ENCODE peak calls at places on chromosomes 3 and 15, in four cellular contexts. D, U, Q and K are unnamed samples.

GRCh38 chr3:52278510-52279069 is at the start of gene WDR82:
- DNase-seq in D (peak), U (peak), Q (peak), K (peak)

GRCh38 chr15:76866716-76867321 is 38.3 kb downstream of the SCAPER start:
- DNase-seq in D (peak), U (no peak), Q (no peak), K (no peak)

GRCh38 chr15:69715205-69715604 is 262.6 kb downstream of the RPLP1 start:
- DNase-seq in D (no peak), U (no peak), Q (no peak), K (no peak)

GRCh38 chr3:122975163-122975923 is 52.2 kb downstream of the SEMA5B start:
- DNase-seq in D (peak), U (no peak), Q (no peak), K (no peak)

GRCh38 chr15:57647071-57647790 is 55.5 kb downstream of the MYZAP start:
- DNase-seq in D (no peak), U (no peak), Q (no peak), K (no peak)

GRCh38 chr15:90557651-90558084 is 27.9 kb downstream of the CRTC3 start:
- DNase-seq in D (peak), U (peak), Q (no peak), K (peak)

GRCh38 chr15:71596672-71597071 is 213.7 kb upstream of the NR2E3 start:
- DNase-seq in D (no peak), U (no peak), Q (no peak), K (peak)

GRCh38 chr3:10968390-10968789 is 24.2 kb upstream of the SLC6A1 start:
- DNase-seq in D (no peak), U (peak), Q (no peak), K (no peak)

GRCh38 chr3:23304424-23304823 is 101.3 kb downstream of the UBE2E2 start:
- DNase-seq in D (peak), U (no peak), Q (no peak), K (no peak)

GRCh38 chr15:93033434-93034045 is 55.5 kb downstream of the RGMA start:
- DNase-seq in D (no peak), U (no peak), Q (no peak), K (no peak)

GRCh38 chr3:192332386-192333291 is 394.7 kb downstream of the FGF12 start:
- DNase-seq in D (no peak), U (no peak), Q (no peak), K (no peak)

GRCh38 chr3:15520804-15521572 is 518 bp downstream of the COLQ start:
- DNase-seq in D (no peak), U (no peak), Q (no peak), K (no peak)

GRCh38 chr15:99123706-99124451 is 19.0 kb downstream of the SYNM start:
- DNase-seq in D (peak), U (peak), Q (peak), K (peak)

GRCh38 chr3:147049901-147050300 is 356.4 kb downstream of the ZIC4 start:
- DNase-seq in D (no peak), U (no peak), Q (no peak), K (no peak)

GRCh38 chr15:48507416-48508065 is 138.0 kb downstream of the FBN1 start:
- DNase-seq in D (peak), U (no peak), Q (no peak), K (no peak)

GRCh38 chr3:111321786-111322185 is 220.2 kb upstream of the CD96 start:
- DNase-seq in D (peak), U (no peak), Q (no peak), K (no peak)

GRCh38 chr15:59436774-59437472 is 1.1 kb upstream of the FAM81A start:
- DNase-seq in D (no peak), U (no peak), Q (no peak), K (no peak)

GRCh38 chr3:116005404-116005803 is 382.1 kb downstream of the GAP43 start:
- DNase-seq in D (peak), U (no peak), Q (peak), K (no peak)

GRCh38 chr3:32867954-32868353 is 50.2 kb downstream of the TRIM71 start:
- DNase-seq in D (no peak), U (no peak), Q (no peak), K (no peak)